ENCODE peak calls at places on chromosomes 7 and 10, in six cellular contexts. E is cardiac muscle cell; R is CD8-positive, alpha-beta memory T cell; D is upper lobe of right lung; P is naive thymus-derived CD4-positive, alpha-beta T cell; Q is right lobe of liver. S is an unnamed sample.

GRCh38 chr10:103049237-103049636 is 131.1 kb downstream of the CNNM2 start:
- DNase-seq in D (no peak), R (no peak), P (no peak), E (no peak), Q (no peak), S (no peak)

GRCh38 chr10:100866575-100867098 is 46.1 kb upstream of the SLF2 start:
- DNase-seq in Q (no peak), E (no peak), P (no peak), R (no peak), D (no peak), S (peak; percentile 31)

GRCh38 chr7:30994206-30995100 is 30.7 kb downstream of the GHRHR start:
- DNase-seq in R (no peak), E (no peak), P (no peak), D (no peak), Q (no peak), S (no peak)

GRCh38 chr10:29381230-29381563 is 92.3 kb downstream of the LYZL1 start:
- DNase-seq in R (no peak), D (no peak), P (no peak), Q (no peak), E (no peak), S (no peak)

GRCh38 chr7:152608656-152609055 is 67.3 kb downstream of the XRCC2 start:
- DNase-seq in P (no peak), R (no peak), E (no peak), Q (no peak), D (no peak), S (no peak)

GRCh38 chr7:120218702-120219101 is 54.3 kb upstream of the KCND2 start:
- DNase-seq in R (no peak), P (no peak), Q (no peak), E (peak; percentile 58), D (no peak), S (no peak)

GRCh38 chr7:141671705-141672496 is 30.1 kb downstream of the DENND11 start:
- DNase-seq in R (no peak), E (no peak), P (no peak), D (no peak), Q (no peak), S (no peak)

GRCh38 chr10:7260412-7260900 is 150.4 kb downstream of the SFMBT2 start:
- DNase-seq in P (no peak), R (no peak), Q (no peak), E (peak; percentile 98), D (no peak), S (peak; percentile 64)

GRCh38 chr7:142418316-142418715 is 160.5 kb upstream of the PRSS58 start:
- DNase-seq in D (no peak), Q (no peak), E (no peak), R (no peak), P (no peak), S (no peak)

GRCh38 chr7:117269417-117269816 is 53.4 kb downstream of the WNT2 start:
- DNase-seq in P (no peak), Q (no peak), D (no peak), R (no peak), E (peak; percentile 74), S (no peak)

GRCh38 chr10:50552308-50552707 is 71.4 kb downstream of the SGMS1 start:
- DNase-seq in D (no peak), P (no peak), R (no peak), Q (no peak), E (peak; percentile 96), S (no peak)

GRCh38 chr10:131928248-131929095 is 27.7 kb downstream of the PPP2R2D start:
- DNase-seq in R (no peak), D (peak; percentile 70), E (peak; percentile 12), Q (no peak), P (peak; percentile 36), S (no peak)

GRCh38 chr7:35694161-35694783 is 663 bp downstream of the HERPUD2 start:
- DNase-seq in E (no peak), Q (peak; percentile 64), P (no peak), D (no peak), R (no peak), S (no peak)

GRCh38 chr10:126097558-126098215 is 201.3 kb downstream of the FANK1 start:
- DNase-seq in R (no peak), E (no peak), D (no peak), P (no peak), Q (no peak), S (no peak)

GRCh38 chr10:16187161-16187560 is 249.6 kb upstream of the PTER start:
- DNase-seq in Q (no peak), E (no peak), D (no peak), R (no peak), P (no peak), S (no peak)

GRCh38 chr7:98119257-98119918 is 12.7 kb downstream of the LMTK2 start:
- DNase-seq in P (no peak), R (no peak), D (no peak), Q (no peak), E (peak; percentile 67), S (no peak)

GRCh38 chr7:158257516-158258410 is 329.9 kb downstream of the PTPRN2 start:
- DNase-seq in E (no peak), P (no peak), D (peak; percentile 54), R (peak; percentile 36), Q (no peak), S (no peak)

GRCh38 chr7:158257001-158257400 is 330.6 kb downstream of the PTPRN2 start:
- DNase-seq in Q (no peak), E (no peak), R (peak; percentile 17), D (peak; percentile 37), P (no peak), S (no peak)

GRCh38 chr7:158256091-158256816 is 331.4 kb downstream of the PTPRN2 start:
- DNase-seq in E (no peak), D (peak; percentile 27), R (peak; percentile 18), Q (peak; percentile 23), P (no peak), S (no peak)

GRCh38 chr7:158255156-158255555 is 332.5 kb downstream of the PTPRN2 start:
- DNase-seq in D (no peak), E (no peak), Q (no peak), P (no peak), R (peak; percentile 11), S (no peak)

GRCh38 chr7:158255558-158255957 is 332.1 kb downstream of the PTPRN2 start:
- DNase-seq in P (no peak), D (no peak), R (no peak), E (no peak), Q (peak; percentile 27), S (no peak)
- H3K9me3 ChIP-seq in P (no peaks in the 10 kb centered on the region), D (no peaks in the 10 kb centered on the region), R (no peaks in the 10 kb centered on the region), E (no peaks in the 10 kb centered on the region), Q (no peaks in the 10 kb centered on the region), S (peaks cover 43% of the 10 kb centered on the region)

GRCh38 chr10:30456262-30456661 is 22.3 kb downstream of the MAP3K8 start:
- DNase-seq in R (peak; percentile 56), P (peak; percentile 21), E (no peak), D (no peak), Q (no peak), S (no peak)
- H3K4me3 ChIP-seq in R (peak overlapping the region; percentile 10), P (peak overlapping the region; percentile 17), E (no peak overlapping the region), D (no peak overlapping the region), Q (no peak overlapping the region), S (no peak overlapping the region)

GRCh38 chr7:80624763-80625162 is 13.7 kb upstream of the CD36 start:
- DNase-seq in R (no peak), D (no peak), E (no peak), P (no peak), Q (no peak), S (no peak)
- H3K4me1 ChIP-seq in R (no peaks in the 10 kb centered on the region), D (peaks cover 10% of the 10 kb centered on the region), E (peaks cover 12% of the 10 kb centered on the region), P (no peaks in the 10 kb centered on the region), Q (no peaks in the 10 kb centered on the region), S (no peaks in the 10 kb centered on the region)

DNA sequence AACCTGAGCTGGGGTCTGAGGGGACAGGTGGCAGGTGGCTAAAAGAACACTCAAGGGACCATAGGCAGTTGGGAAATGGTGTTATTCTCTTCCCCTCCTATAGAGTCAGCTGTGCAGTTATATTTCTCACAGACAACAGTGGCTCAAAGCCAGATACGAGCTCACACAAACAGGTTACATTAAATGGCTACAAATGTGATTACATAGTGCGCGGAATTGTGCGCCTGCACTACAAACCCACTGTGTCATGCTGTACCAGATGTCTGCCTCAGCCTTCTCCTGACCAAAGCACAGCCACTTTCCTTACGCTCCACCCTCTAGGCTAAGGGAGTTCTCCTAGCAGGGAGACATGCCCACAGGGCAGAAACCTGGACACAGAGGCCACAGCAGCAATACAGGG is 387.2 kb downstream of the CNTNAP2 start:
- DNase-seq in Q (no peak), D (no peak), P (no peak), E (no peak), R (no peak), S (no peak)
- H3K9me3 ChIP-seq in Q (no peaks in the 10 kb centered on the region), D (no peaks in the 10 kb centered on the region), P (peaks cover 8% of the 10 kb centered on the region), E (no peaks in the 10 kb centered on the region), R (no peaks in the 10 kb centered on the region), S (no peaks in the 10 kb centered on the region)

GRCh38 chr7:23469150-23469960 is 936 bp downstream of the IGF2BP3 start:
- DNase-seq in P (peak; percentile 41), E (peak; percentile 35), Q (no peak), R (peak; percentile 55), D (no peak), S (no peak)

GRCh38 chr7:23468721-23469149 is 1.6 kb downstream of the IGF2BP3 start:
- DNase-seq in R (peak; percentile 45), P (peak; percentile 18), D (no peak), Q (no peak), E (no peak), S (no peak)

GRCh38 chr7:23471090-23471859 is 984 bp upstream of the IGF2BP3 start:
- DNase-seq in P (peak; percentile 14), D (no peak), R (no peak), E (peak; percentile 82), Q (no peak), S (peak; percentile 81)

GRCh38 chr7:23470290-23471089 is at the start of gene IGF2BP3:
- DNase-seq in R (no peak), D (no peak), Q (no peak), E (peak; percentile 99), P (peak; percentile 18), S (peak; percentile 88)

DNA sequence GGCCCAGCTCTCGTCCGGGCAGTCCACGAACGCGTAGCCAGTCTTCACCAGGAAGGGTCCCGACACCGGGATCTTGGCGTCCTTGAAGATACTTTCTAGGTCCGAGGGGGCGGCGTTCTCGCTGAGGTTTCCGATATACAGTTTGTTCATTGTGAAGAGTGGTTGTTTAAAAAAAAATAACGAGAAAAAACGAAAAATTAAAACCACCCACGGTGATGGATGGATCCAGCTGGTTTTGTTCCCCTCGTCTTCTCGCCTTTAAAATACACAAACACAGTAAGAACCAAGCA is 385 bp downstream of the IGF2BP3 start:
- DNase-seq in Q (no peak), P (peak; percentile 23), E (no peak), D (no peak), R (no peak), S (no peak)
- H3K4me3 ChIP-seq in Q (no peak overlapping the region), P (no peak overlapping the region), E (peak overlapping the region; percentile 72), D (no peak overlapping the region), R (peak overlapping the region; percentile 29), S (peak overlapping the region; percentile 97)

GRCh38 chr10:124637746-124638145 is 106.4 kb downstream of the FAM53B start:
- DNase-seq in P (no peak), D (no peak), E (no peak), R (no peak), Q (no peak), S (no peak)
- H3K4me1 ChIP-seq in P (peaks cover 55% of the 10 kb centered on the region), D (peaks cover 53% of the 10 kb centered on the region), E (peaks cover 11% of the 10 kb centered on the region), R (peaks cover 65% of the 10 kb centered on the region), Q (no peaks in the 10 kb centered on the region), S (no peaks in the 10 kb centered on the region)

DNA sequence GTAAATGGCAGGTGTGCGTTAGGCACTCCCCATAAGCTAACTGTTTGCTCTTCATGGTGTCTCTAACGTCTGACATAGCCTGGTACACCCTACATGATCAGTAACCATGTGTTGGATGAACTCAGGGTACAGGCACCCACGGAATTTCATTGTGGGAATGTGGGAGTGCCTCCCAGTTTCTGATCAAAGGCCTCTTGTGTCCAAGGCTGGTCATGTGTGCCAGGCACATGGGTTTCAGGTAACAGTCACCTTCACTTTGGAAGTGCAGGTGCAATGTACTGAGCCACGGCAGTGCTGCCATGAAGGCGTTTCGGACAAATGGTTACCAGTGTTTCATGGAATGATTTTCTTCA is 298.3 kb downstream of the DNAJB6 start:
- DNase-seq in E (no peak), P (no peak), Q (no peak), R (no peak), D (peak; percentile 22), S (no peak)
- H3K9me3 ChIP-seq in E (no peaks in the 10 kb centered on the region), P (no peaks in the 10 kb centered on the region), Q (no peaks in the 10 kb centered on the region), R (no peaks in the 10 kb centered on the region), D (no peaks in the 10 kb centered on the region), S (peaks cover 19% of the 10 kb centered on the region)

S was measured in iPS DF 6.9.